ENCODE peak calls at places on chromosomes 1 and 21, in seven cellular contexts. L, A, Z, B, Q, I and S are unnamed samples.

GRCh38 chr1:86788300-86789206 is 84.2 kb downstream of the SH3GLB1 start:
- DNase-seq in L (no peak), A (no peak), Z (peak; percentile 90), B (no peak), Q (no peak), I (no peak), S (no peak)

GRCh38 chr1:42369471-42369870 is 11.1 kb upstream of the RIMKLA start:
- DNase-seq in L (no peak), A (no peak), Z (no peak), B (no peak), Q (peak; percentile 14), I (no peak), S (no peak)

GRCh38 chr1:21674957-21675356 is 5.8 kb upstream of the RAP1GAP start:
- DNase-seq in L (no peak), A (no peak), Z (no peak), B (no peak), Q (no peak), I (no peak), S (no peak)

GRCh38 chr1:175162955-175163354 is 29.6 kb downstream of the KIAA0040 start:
- DNase-seq in L (no peak), A (no peak), Z (peak; percentile 53), B (no peak), Q (no peak), I (no peak), S (no peak)

GRCh38 chr21:32587651-32588050 is 2.3 kb upstream of the TCP10L start:
- DNase-seq in L (no peak), A (no peak), Z (no peak), B (no peak), Q (no peak), I (no peak), S (no peak)

GRCh38 chr1:115678141-115678540 is 36.4 kb downstream of the VANGL1 start:
- DNase-seq in L (no peak), A (no peak), Z (no peak), B (no peak), Q (no peak), I (no peak), S (no peak)

GRCh38 chr1:228920791-228921190 is 185.5 kb downstream of the RHOU start:
- DNase-seq in L (no peak), A (no peak), Z (peak; percentile 46), B (no peak), Q (no peak), I (no peak), S (no peak)

GRCh38 chr1:156677616-156678596 is 699 bp upstream of the NES start:
- DNase-seq in L (peak; percentile 54), A (peak; percentile 56), Z (peak; percentile 88), B (peak; percentile 67), Q (peak; percentile 93), I (peak; percentile 66), S (peak; percentile 66)

GRCh38 chr21:43302356-43302700 is 124.6 kb downstream of the SIK1 start:
- DNase-seq in L (no peak), A (no peak), Z (no peak), B (no peak), Q (no peak), I (no peak), S (no peak)

GRCh38 chr1:169557131-169557530 is 29.1 kb downstream of the F5 start:
- DNase-seq in L (no peak), A (no peak), Z (no peak), B (no peak), Q (peak; percentile 22), I (no peak), S (no peak)

GRCh38 chr1:11842154-11843041 is 5.2 kb downstream of the NPPA start:
- DNase-seq in L (peak; percentile 29), A (peak; percentile 66), Z (peak; percentile 89), B (no peak), Q (no peak), I (no peak), S (peak; percentile 45)

GRCh38 chr1:234670936-234671628 is 61.1 kb upstream of the IRF2BP2 start:
- DNase-seq in L (peak; percentile 44), A (no peak), Z (no peak), B (no peak), Q (no peak), I (no peak), S (no peak)

GRCh38 chr1:178536329-178536728 is 23.4 kb downstream of the TEX35 start:
- DNase-seq in L (no peak), A (no peak), Z (no peak), B (no peak), Q (no peak), I (no peak), S (no peak)

GRCh38 chr1:28737245-28738137 is 751 bp downstream of the YTHDF2 start:
- DNase-seq in L (peak; percentile 65), A (peak; percentile 81), Z (peak; percentile 62), B (peak; percentile 55), Q (peak; percentile 86), I (peak; percentile 50), S (peak; percentile 68)

GRCh38 chr21:44853601-44854390 is 19.7 kb downstream of the PTTG1IP start:
- DNase-seq in L (no peak), A (no peak), Z (no peak), B (no peak), Q (no peak), I (no peak), S (no peak)

GRCh38 chr1:171717080-171717479 is 24.8 kb downstream of the VAMP4 start:
- DNase-seq in L (no peak), A (no peak), Z (no peak), B (no peak), Q (no peak), I (no peak), S (no peak)

GRCh38 chr1:8495928-8496401 is 178.1 kb downstream of the SLC45A1 start:
- DNase-seq in L (peak; percentile 56), A (peak; percentile 40), Z (no peak), B (no peak), Q (no peak), I (no peak), S (no peak)

GRCh38 chr21:17929514-17929913 is 110.4 kb upstream of the C21orf91 start:
- DNase-seq in L (no peak), A (no peak), Z (no peak), B (no peak), Q (no peak), I (no peak), S (no peak)

GRCh38 chr21:17925900-17926299 is 106.7 kb upstream of the C21orf91 start:
- DNase-seq in L (peak; percentile 25), A (peak; percentile 21), Z (peak; percentile 45), B (no peak), Q (peak; percentile 43), I (peak; percentile 19), S (no peak)

GRCh38 chr21:17925000-17925610 is 105.9 kb upstream of the C21orf91 start:
- DNase-seq in L (peak; percentile 79), A (peak; percentile 76), Z (peak; percentile 71), B (peak; percentile 49), Q (peak; percentile 87), I (peak; percentile 61), S (peak; percentile 69)

GRCh38 chr21:17930102-17930501 is 110.9 kb upstream of the C21orf91 start:
- DNase-seq in L (no peak), A (no peak), Z (no peak), B (no peak), Q (no peak), I (no peak), S (no peak)

GRCh38 chr21:17931080-17931479 is 111.9 kb upstream of the C21orf91 start:
- DNase-seq in L (peak; percentile 22), A (peak; percentile 72), Z (no peak), B (no peak), Q (peak; percentile 48), I (no peak), S (no peak)
- TF ChIP-seq CTCF in L (peak; percentile 41), A (peak; percentile 91), Z (peak; percentile 16), B (peak; percentile 49), Q (peak; percentile 58), I (peak; percentile 60), S (peak; percentile 15)

DNA sequence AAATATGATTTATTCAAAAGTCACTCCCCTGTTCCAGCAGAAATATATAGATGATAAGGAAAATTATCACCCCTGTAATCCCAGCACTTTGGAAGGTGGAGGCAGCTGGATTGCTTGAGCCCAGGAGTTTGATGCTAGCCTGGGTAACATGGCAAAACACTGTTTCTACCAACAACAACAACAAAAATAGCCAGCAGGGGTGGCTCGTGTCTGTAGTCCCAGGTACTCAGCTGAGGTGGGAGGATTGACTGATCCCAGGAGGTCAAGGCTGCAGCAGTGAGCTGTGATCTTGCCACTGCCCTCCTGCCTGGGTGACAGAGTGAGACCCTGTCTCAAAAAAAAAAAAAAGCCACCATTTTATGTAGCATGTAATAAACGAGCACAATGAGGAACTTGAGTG is 1546.5 kb downstream of the NCAM2 start:
- DNase-seq in L (no peak), A (no peak), Z (no peak), B (no peak), Q (peak; percentile 8), I (no peak), S (no peak)
- TF ChIP-seq CTCF in L (no peak), A (no peak), Z (no peak), B (no peak), Q (no peak), I (no peak), S (no peak)

GRCh38 chr1:239586128-239586527 is 199.8 kb downstream of the CHRM3 start:
- DNase-seq in L (no peak), A (no peak), Z (no peak), B (no peak), Q (no peak), I (no peak), S (no peak)
- TF ChIP-seq CTCF in L (no peak), A (no peak), Z (no peak), B (no peak), Q (no peak), I (no peak), S (no peak)

GRCh38 chr1:33015216-33015615 is 21.5 kb downstream of the AK2 start:
- DNase-seq in L (no peak), A (no peak), Z (no peak), B (no peak), Q (no peak), I (no peak), S (no peak)

GRCh38 chr1:33013791-33014190 is 22.9 kb downstream of the AK2 start:
- DNase-seq in L (no peak), A (no peak), Z (no peak), B (no peak), Q (no peak), I (no peak), S (no peak)

GRCh38 chr1:33017175-33017574 is 19.5 kb downstream of the AK2 start:
- DNase-seq in L (no peak), A (no peak), Z (no peak), B (no peak), Q (no peak), I (no peak), S (no peak)

GRCh38 chr1:33012165-33012564 is 24.5 kb downstream of the AK2 start:
- DNase-seq in L (no peak), A (no peak), Z (no peak), B (no peak), Q (no peak), I (no peak), S (no peak)

DNA sequence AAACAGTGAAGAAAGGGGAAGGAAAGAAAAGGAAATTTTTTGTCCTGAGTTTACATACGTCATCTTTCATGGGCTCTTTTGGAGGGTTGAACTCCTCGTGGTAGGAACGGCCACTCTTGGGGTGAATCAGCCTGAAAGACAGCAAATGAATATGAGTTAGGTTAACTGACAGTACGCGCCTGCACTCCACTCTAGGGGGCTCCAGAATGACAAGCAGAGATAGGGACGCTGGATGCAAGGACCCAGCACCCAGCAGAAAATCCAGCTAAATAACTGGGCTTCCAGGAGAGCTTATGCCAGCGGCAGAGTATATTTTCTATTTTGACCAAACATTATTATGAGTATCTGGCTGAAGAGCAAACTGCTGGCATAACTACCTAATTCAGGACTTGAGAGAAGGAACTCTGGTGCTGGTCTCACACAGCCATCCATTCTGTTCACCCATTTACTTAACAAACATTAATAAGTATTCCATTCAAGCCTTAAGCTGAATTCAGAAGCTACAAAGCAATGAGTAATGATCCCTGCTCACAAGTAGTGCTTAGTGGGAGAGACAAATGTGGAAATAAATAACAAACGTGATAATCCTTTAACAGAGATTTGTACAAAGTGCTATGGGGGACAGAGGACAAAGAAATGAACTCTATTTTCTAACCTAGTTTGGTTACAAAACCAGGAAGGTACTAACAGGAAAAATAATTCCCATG is 22.1 kb downstream of the AK2 start:
- DNase-seq in L (no peak), A (no peak), Z (no peak), B (no peak), Q (peak; percentile 18), I (no peak), S (no peak)
- TF ChIP-seq CTCF in L (no peak), A (peak; percentile 31), Z (no peak), B (no peak), Q (peak; percentile 17), I (no peak), S (no peak)